ENCODE peak calls at places on chromosomes 4 and X, in nine cellular contexts. One of them, this sample, is unnamed.

GRCh38 chr4:179738822-179739221 is 2296.6 kb upstream of the AGA start:
- DNase-seq in transverse colon: no peak
- DNase-seq in adrenal gland: no peak
- DNase-seq in heart left ventricle: no peak
- DNase-seq in prostate gland: no peak
- DNase-seq in uterus: no peak
- DNase-seq in body of pancreas: no peak
- DNase-seq in breast epithelium: no peak
- DNase-seq in K562: no peak
- DNase-seq in this sample: no peak

GRCh38 chrX:65921363-65921762 is 118.5 kb downstream of the VSIG4 start:
- DNase-seq in adrenal gland: no peak
- DNase-seq in K562: no peak
- DNase-seq in uterus: no peak
- DNase-seq in breast epithelium: no peak
- DNase-seq in prostate gland: no peak
- DNase-seq in body of pancreas: no peak
- DNase-seq in heart left ventricle: no peak
- DNase-seq in transverse colon: no peak
- DNase-seq in this sample: no peak

GRCh38 chr4:95516528-95517011 is 32.2 kb downstream of the UNC5C start:
- DNase-seq in uterus: no peak
- DNase-seq in breast epithelium: no peak
- DNase-seq in body of pancreas: no peak
- DNase-seq in adrenal gland: no peak
- DNase-seq in transverse colon: no peak
- DNase-seq in heart left ventricle: no peak
- DNase-seq in prostate gland: no peak
- DNase-seq in K562: no peak
- DNase-seq in this sample: no peak

GRCh38 chr4:8586671-8587468 is 5.7 kb upstream of the CPZ start:
- DNase-seq in K562: no peak
- DNase-seq in breast epithelium: no peak
- DNase-seq in uterus: peak
- DNase-seq in prostate gland: no peak
- DNase-seq in adrenal gland: no peak
- DNase-seq in heart left ventricle: no peak
- DNase-seq in transverse colon: no peak
- DNase-seq in body of pancreas: peak
- DNase-seq in this sample: no peak

GRCh38 chrX:116526010-116526409 is 63.2 kb upstream of the CT83 start:
- DNase-seq in body of pancreas: no peak
- DNase-seq in prostate gland: no peak
- DNase-seq in breast epithelium: no peak
- DNase-seq in uterus: no peak
- DNase-seq in adrenal gland: no peak
- DNase-seq in transverse colon: no peak
- DNase-seq in heart left ventricle: no peak
- DNase-seq in K562: no peak
- DNase-seq in this sample: no peak

GRCh38 chrX:49110417-49110816 is 13.1 kb downstream of the GPKOW start:
- DNase-seq in heart left ventricle: no peak
- DNase-seq in K562: no peak
- DNase-seq in adrenal gland: no peak
- DNase-seq in breast epithelium: no peak
- DNase-seq in prostate gland: no peak
- DNase-seq in body of pancreas: no peak
- DNase-seq in transverse colon: no peak
- DNase-seq in uterus: no peak
- DNase-seq in this sample: no peak

GRCh38 chr4:112082954-112083586 is 62.2 kb upstream of the FAM241A start:
- DNase-seq in heart left ventricle: no peak
- DNase-seq in transverse colon: no peak
- DNase-seq in K562: no peak
- DNase-seq in adrenal gland: peak
- DNase-seq in uterus: no peak
- DNase-seq in body of pancreas: no peak
- DNase-seq in breast epithelium: no peak
- DNase-seq in prostate gland: no peak
- DNase-seq in this sample: no peak

GRCh38 chr4:120753854-120754253 is 168.7 kb downstream of the PRDM5 start:
- DNase-seq in body of pancreas: no peak
- DNase-seq in breast epithelium: no peak
- DNase-seq in prostate gland: no peak
- DNase-seq in uterus: no peak
- DNase-seq in transverse colon: no peak
- DNase-seq in K562: no peak
- DNase-seq in heart left ventricle: no peak
- DNase-seq in adrenal gland: no peak
- DNase-seq in this sample: no peak

GRCh38 chr4:53923921-53924320 is 140.5 kb downstream of the CHIC2 start:
- DNase-seq in heart left ventricle: no peak
- DNase-seq in prostate gland: no peak
- DNase-seq in K562: no peak
- DNase-seq in uterus: no peak
- DNase-seq in body of pancreas: no peak
- DNase-seq in transverse colon: no peak
- DNase-seq in adrenal gland: no peak
- DNase-seq in breast epithelium: no peak
- DNase-seq in this sample: no peak

GRCh38 chr4:188984518-188984917 is 845.3 kb downstream of the TRIML1 start:
- DNase-seq in adrenal gland: no peak
- DNase-seq in uterus: no peak
- DNase-seq in prostate gland: no peak
- DNase-seq in K562: no peak
- DNase-seq in breast epithelium: no peak
- DNase-seq in body of pancreas: no peak
- DNase-seq in heart left ventricle: no peak
- DNase-seq in transverse colon: no peak
- DNase-seq in this sample: no peak

GRCh38 chr4:174362340-174362739 is 78.6 kb downstream of the CEP44 start:
- DNase-seq in body of pancreas: no peak
- DNase-seq in prostate gland: no peak
- DNase-seq in transverse colon: no peak
- DNase-seq in K562: no peak
- DNase-seq in breast epithelium: no peak
- DNase-seq in heart left ventricle: no peak
- DNase-seq in adrenal gland: no peak
- DNase-seq in uterus: no peak
- DNase-seq in this sample: no peak

GRCh38 chrX:54288989-54289388 is 68.9 kb downstream of the WNK3 start:
- DNase-seq in body of pancreas: no peak
- DNase-seq in prostate gland: no peak
- DNase-seq in transverse colon: no peak
- DNase-seq in uterus: no peak
- DNase-seq in K562: no peak
- DNase-seq in adrenal gland: no peak
- DNase-seq in breast epithelium: no peak
- DNase-seq in heart left ventricle: no peak
- DNase-seq in this sample: no peak

GRCh38 chrX:54292755-54293154 is 65.1 kb downstream of the WNK3 start:
- DNase-seq in breast epithelium: no peak
- DNase-seq in K562: no peak
- DNase-seq in uterus: no peak
- DNase-seq in heart left ventricle: no peak
- DNase-seq in adrenal gland: no peak
- DNase-seq in prostate gland: no peak
- DNase-seq in body of pancreas: no peak
- DNase-seq in transverse colon: no peak
- DNase-seq in this sample: no peak

GRCh38 chrX:54294306-54294705 is 63.5 kb downstream of the WNK3 start:
- DNase-seq in breast epithelium: no peak
- DNase-seq in uterus: no peak
- DNase-seq in body of pancreas: no peak
- DNase-seq in transverse colon: no peak
- DNase-seq in adrenal gland: no peak
- DNase-seq in heart left ventricle: no peak
- DNase-seq in K562: no peak
- DNase-seq in prostate gland: no peak
- DNase-seq in this sample: no peak
- TF ChIP-seq POLR2A in breast epithelium: no peak
- TF ChIP-seq POLR2A in uterus: no peak
- TF ChIP-seq POLR2A in body of pancreas: no peak
- TF ChIP-seq POLR2A in transverse colon: no peak
- TF ChIP-seq POLR2A in adrenal gland: no peak
- TF ChIP-seq POLR2A in heart left ventricle: no peak
- TF ChIP-seq POLR2A in K562: no peak
- TF ChIP-seq POLR2A in prostate gland: no peak
- TF ChIP-seq POLR2A in this sample: no peak

DNA sequence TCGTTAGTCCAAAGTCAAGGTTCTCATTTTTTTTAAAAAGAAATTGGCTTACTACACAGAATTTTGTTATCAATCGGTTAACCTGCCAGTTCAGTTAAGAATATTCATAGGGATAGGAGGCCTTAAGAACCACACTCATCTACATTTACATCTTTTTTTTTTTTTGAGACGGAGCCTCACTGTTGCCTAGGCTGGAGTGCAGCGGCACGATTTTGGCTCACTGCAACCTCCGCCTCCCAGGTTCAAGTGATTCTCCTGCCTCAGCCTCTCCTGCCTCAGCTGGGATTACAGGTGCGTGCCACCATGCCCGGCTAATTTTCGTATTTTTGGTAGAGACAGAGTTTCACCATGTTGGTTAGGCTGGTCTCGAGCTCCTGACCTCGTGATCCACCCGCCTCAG is 33.7 kb downstream of the ABCE1 start:
- DNase-seq in heart left ventricle: no peak
- DNase-seq in uterus: no peak
- DNase-seq in body of pancreas: no peak
- DNase-seq in breast epithelium: no peak
- DNase-seq in prostate gland: no peak
- DNase-seq in adrenal gland: no peak
- DNase-seq in K562: no peak
- DNase-seq in transverse colon: no peak
- DNase-seq in this sample: no peak
- H3K27ac ChIP-seq in heart left ventricle: no peak
- H3K27ac ChIP-seq in uterus: peak
- H3K27ac ChIP-seq in body of pancreas: no peak
- H3K27ac ChIP-seq in breast epithelium: no peak
- H3K27ac ChIP-seq in prostate gland: no peak
- H3K27ac ChIP-seq in adrenal gland: no peak
- H3K27ac ChIP-seq in K562: no peak
- H3K27ac ChIP-seq in transverse colon: no peak
- H3K27ac ChIP-seq in this sample: no peak

GRCh38 chr4:6573986-6574746 is 823 bp upstream of the MAN2B2 start:
- DNase-seq in breast epithelium: no peak
- DNase-seq in body of pancreas: no peak
- DNase-seq in heart left ventricle: no peak
- DNase-seq in K562: no peak
- DNase-seq in transverse colon: no peak
- DNase-seq in prostate gland: no peak
- DNase-seq in uterus: no peak
- DNase-seq in adrenal gland: no peak
- DNase-seq in this sample: no peak

GRCh38 chr4:6573551-6573950 is 1.4 kb upstream of the MAN2B2 start:
- DNase-seq in adrenal gland: no peak
- DNase-seq in K562: no peak
- DNase-seq in breast epithelium: no peak
- DNase-seq in prostate gland: no peak
- DNase-seq in body of pancreas: no peak
- DNase-seq in heart left ventricle: no peak
- DNase-seq in transverse colon: no peak
- DNase-seq in uterus: no peak
- DNase-seq in this sample: no peak

GRCh38 chr4:6575503-6576240 is 683 bp downstream of the MAN2B2 start:
- DNase-seq in breast epithelium: no peak
- DNase-seq in heart left ventricle: no peak
- DNase-seq in body of pancreas: no peak
- DNase-seq in adrenal gland: no peak
- DNase-seq in transverse colon: no peak
- DNase-seq in prostate gland: no peak
- DNase-seq in K562: peak
- DNase-seq in uterus: no peak
- DNase-seq in this sample: no peak

GRCh38 chr4:6576512-6576911 is 1.5 kb downstream of the MAN2B2 start:
- DNase-seq in body of pancreas: peak
- DNase-seq in prostate gland: peak
- DNase-seq in adrenal gland: no peak
- DNase-seq in K562: no peak
- DNase-seq in breast epithelium: peak
- DNase-seq in transverse colon: no peak
- DNase-seq in uterus: no peak
- DNase-seq in heart left ventricle: no peak
- DNase-seq in this sample: no peak

DNA sequence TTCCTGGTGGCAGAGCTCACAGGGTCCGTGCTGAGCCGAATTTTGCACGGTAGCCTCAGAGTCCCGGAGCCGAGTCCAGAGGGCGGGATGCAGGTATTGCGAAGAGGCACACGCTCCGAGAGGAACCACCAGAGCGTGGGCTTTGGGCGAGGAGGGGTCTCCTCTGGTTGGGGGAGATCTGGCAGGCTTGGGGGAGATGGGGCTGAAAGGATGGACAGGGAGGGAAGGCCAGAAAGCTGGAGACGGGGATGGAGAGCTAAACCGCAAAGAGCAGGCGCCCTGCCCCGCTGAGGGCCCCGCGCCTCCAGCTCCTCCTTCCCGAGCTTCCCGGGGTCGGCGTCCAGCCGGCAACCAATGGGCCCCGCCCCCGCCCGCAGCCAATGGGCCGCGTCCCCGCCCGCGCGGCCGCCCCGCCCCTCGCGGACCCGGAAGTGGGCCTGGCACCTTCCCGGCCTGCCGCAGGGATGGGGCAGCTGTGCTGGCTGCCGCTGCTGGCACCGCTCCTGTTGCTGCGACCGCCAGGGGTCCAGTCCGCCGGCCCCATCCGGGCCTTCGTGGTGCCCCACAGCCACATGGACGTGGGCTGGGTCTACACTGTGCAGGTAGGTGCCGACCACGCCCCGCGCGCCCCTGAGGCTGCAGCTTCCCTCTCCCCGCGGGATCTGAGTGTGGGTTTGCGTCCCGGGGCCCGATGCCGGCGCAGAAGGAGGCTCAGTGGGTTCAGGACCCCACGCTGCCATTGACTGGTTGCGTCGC is at the start of gene MAN2B2:
- DNase-seq in heart left ventricle: peak
- DNase-seq in prostate gland: peak
- DNase-seq in adrenal gland: peak
- DNase-seq in K562: peak
- DNase-seq in breast epithelium: peak
- DNase-seq in uterus: peak
- DNase-seq in body of pancreas: peak
- DNase-seq in transverse colon: peak
- DNase-seq in this sample: peak
- TF ChIP-seq POLR2A in heart left ventricle: no peak
- TF ChIP-seq POLR2A in prostate gland: peak
- TF ChIP-seq POLR2A in adrenal gland: peak
- TF ChIP-seq POLR2A in K562: peak
- TF ChIP-seq POLR2A in breast epithelium: no peak
- TF ChIP-seq POLR2A in uterus: peak
- TF ChIP-seq POLR2A in body of pancreas: peak
- TF ChIP-seq POLR2A in transverse colon: peak
- TF ChIP-seq POLR2A in this sample: peak

DNA sequence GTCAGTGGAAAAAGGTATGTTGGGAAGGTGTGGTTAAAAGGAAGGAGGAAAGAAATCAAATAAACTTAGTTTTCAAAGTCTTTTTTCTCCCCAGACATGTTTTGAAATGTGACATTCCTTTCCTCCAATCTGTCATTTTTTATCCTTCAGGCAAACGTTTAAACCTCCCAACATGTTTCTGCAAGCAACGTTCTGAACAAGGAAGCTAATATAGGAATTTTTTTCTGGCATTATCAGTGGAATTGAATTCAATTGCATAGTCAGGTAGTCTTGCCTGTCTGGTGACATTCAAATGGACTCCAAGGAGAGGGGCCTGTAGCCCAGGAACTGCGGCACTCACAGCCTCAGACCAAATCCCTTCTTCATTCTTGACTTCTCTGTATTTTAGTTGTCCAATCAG is 30.0 kb upstream of the RASSF6 start:
- DNase-seq in heart left ventricle: no peak
- DNase-seq in adrenal gland: no peak
- DNase-seq in transverse colon: no peak
- DNase-seq in prostate gland: peak
- DNase-seq in uterus: no peak
- DNase-seq in breast epithelium: no peak
- DNase-seq in body of pancreas: no peak
- DNase-seq in K562: no peak
- DNase-seq in this sample: no peak
- H3K27ac ChIP-seq in heart left ventricle: no peak
- H3K27ac ChIP-seq in adrenal gland: no peak
- H3K27ac ChIP-seq in transverse colon: no peak
- H3K27ac ChIP-seq in prostate gland: peak
- H3K27ac ChIP-seq in uterus: no peak
- H3K27ac ChIP-seq in breast epithelium: peak
- H3K27ac ChIP-seq in body of pancreas: no peak
- H3K27ac ChIP-seq in K562: no peak
- H3K27ac ChIP-seq in this sample: no peak